ENCODE peak calls at places on chromosomes 2 and 18, in ten cellular contexts. M, R, U, A, Z, I, W, J, S and E are unnamed samples.

GRCh38 chr18:59662008-59662701 is 35.1 kb downstream of the CCBE1 start:
- DNase-seq in M (no peak), R (no peak), U (no peak), A (no peak), Z (peak), I (no peak), W (no peak), J (no peak), S (peak), E (no peak)

GRCh38 chr18:11245889-11246288 is 96.5 kb upstream of the PIEZO2 start:
- DNase-seq in M (no peak), R (no peak), U (no peak), A (peak), Z (no peak), I (no peak), W (no peak), J (no peak), S (no peak), E (no peak)

GRCh38 chr18:59697236-59697932 is at the start of gene CCBE1:
- DNase-seq in M (peak), R (peak), U (peak), A (no peak), Z (peak), I (no peak), W (peak), J (peak), S (peak), E (peak)

GRCh38 chr2:101912545-101912944 is 79.2 kb upstream of the IL1R2 start:
- DNase-seq in M (peak), R (no peak), U (no peak), A (no peak), Z (no peak), I (peak), W (no peak), J (no peak), S (no peak), E (no peak)

GRCh38 chr18:7896164-7896563 is 329.0 kb downstream of the PTPRM start:
- DNase-seq in M (no peak), R (no peak), U (no peak), A (no peak), Z (no peak), I (no peak), W (no peak), J (no peak), S (no peak), E (no peak)

GRCh38 chr2:20516646-20517341 is 69.9 kb downstream of the RHOB start:
- DNase-seq in M (no peak), R (no peak), U (no peak), A (no peak), Z (no peak), I (no peak), W (no peak), J (no peak), S (no peak), E (no peak)

GRCh38 chr2:152456262-152456661 is 121.3 kb downstream of the FMNL2 start:
- DNase-seq in M (no peak), R (no peak), U (no peak), A (no peak), Z (peak), I (no peak), W (no peak), J (no peak), S (peak), E (no peak)

GRCh38 chr2:43225788-43226557 is 433 bp downstream of the ZFP36L2 start:
- DNase-seq in M (peak), R (peak), U (peak), A (peak), Z (peak), I (peak), W (peak), J (peak), S (peak), E (peak)